ENCODE peak calls at places on chromosomes 4 and X, in eight cellular contexts. H is K562, O is body of pancreas, G is AG04450, M is fibroblast of mammary gland, W is OCI-LY7, J is MCF 10A, S is progenitor cell of endocrine pancreas. L is an unnamed sample.

GRCh38 chrX:64842492-64842891 is 133.8 kb downstream of the ZC4H2 start:
- DNase-seq in J (no peak), O (no peak), G (no peak), M (no peak), H (no peak), S (no peak), W (peak; percentile 91), L (no peak)

GRCh38 chr4:8009097-8009496 is 69.4 kb upstream of the AFAP1 start:
- DNase-seq in J (no peak), G (no peak), S (no peak), O (no peak), M (no peak), H (no peak), W (no peak), L (no peak)

GRCh38 chr4:100823066-100823992 is 305.5 kb upstream of the EMCN start:
- DNase-seq in S (no peak), J (peak; percentile 34), H (no peak), M (peak; percentile 2), G (no peak), O (no peak), W (no peak), L (no peak)

GRCh38 chr4:20544645-20545044 is 155.6 kb upstream of the PACRGL start:
- DNase-seq in O (no peak), J (peak; percentile 56), H (peak; percentile 10), S (no peak), G (no peak), W (peak; percentile 17), M (peak; percentile 65), L (no peak)

GRCh38 chrX:12988797-12989196 is 13.9 kb downstream of the TMSB4X start:
- DNase-seq in W (no peak), M (peak; percentile 63), H (peak; percentile 20), J (peak; percentile 88), S (no peak), O (peak; percentile 79), G (no peak), L (no peak)

GRCh38 chr4:123477804-123478209 is 81.2 kb downstream of the SPRY1 start:
- DNase-seq in H (no peak), J (peak; percentile 19), S (no peak), M (peak; percentile 47), W (peak; percentile 70), O (no peak), G (no peak), L (no peak)

GRCh38 chr4:11098461-11098860 is 330.2 kb downstream of the HS3ST1 start:
- DNase-seq in W (peak; percentile 52), O (no peak), S (no peak), M (no peak), J (no peak), H (no peak), G (no peak), L (no peak)

GRCh38 chr4:8910100-8910821 is 38.6 kb upstream of the HMX1 start:
- DNase-seq in M (no peak), S (peak; percentile 6), O (peak; percentile 9), H (no peak), G (no peak), W (no peak), J (no peak), L (no peak)

GRCh38 chr4:184115399-184115798 is 102.3 kb downstream of the ENPP6 start:
- DNase-seq in G (no peak), M (no peak), O (no peak), H (no peak), S (no peak), J (no peak), W (no peak), L (no peak)

GRCh38 chr4:22616516-22616915 is 76.2 kb upstream of the GBA3 start:
- DNase-seq in W (no peak), M (no peak), J (no peak), H (no peak), O (no peak), G (no peak), S (no peak), L (no peak)

GRCh38 chr4:8840006-8840793 is 31.4 kb downstream of the HMX1 start:
- DNase-seq in H (no peak), M (no peak), O (peak; percentile 7), G (no peak), S (no peak), W (no peak), J (no peak), L (no peak)

GRCh38 chr4:146087856-146088255 is 87.7 kb upstream of the LSM6 start:
- DNase-seq in M (no peak), H (no peak), J (no peak), G (no peak), O (no peak), W (no peak), S (no peak), L (no peak)

GRCh38 chr4:117893207-117893606 is 141.1 kb upstream of the NDST3 start:
- DNase-seq in W (no peak), M (no peak), S (no peak), O (no peak), G (no peak), H (no peak), J (peak; percentile 51), L (no peak)

GRCh38 chr4:24559889-24560288 is 24.5 kb downstream of the DHX15 start:
- DNase-seq in H (no peak), G (no peak), J (peak; percentile 30), M (peak; percentile 81), S (no peak), O (no peak), W (no peak), L (no peak)

GRCh38 chrX:16310326-16310725 is 143.0 kb downstream of the MAGEB17 start:
- DNase-seq in J (no peak), M (no peak), S (no peak), H (no peak), W (no peak), G (no peak), O (no peak), L (no peak)

GRCh38 chr4:137635108-137635507 is 102.8 kb upstream of the PCDH18 start:
- DNase-seq in S (no peak), M (peak; percentile 85), J (peak; percentile 93), W (no peak), O (no peak), G (no peak), H (no peak), L (no peak)

GRCh38 chr4:95044204-95044848 is 286.6 kb downstream of the BMPR1B start:
- DNase-seq in H (no peak), W (no peak), G (no peak), S (no peak), M (no peak), J (no peak), O (no peak), L (no peak)

GRCh38 chr4:38982356-38983095 is 49.7 kb downstream of the TMEM156 start:
- DNase-seq in G (no peak), J (peak; percentile 41), M (peak; percentile 82), S (no peak), O (no peak), H (no peak), W (no peak), L (no peak)

GRCh38 chr4:10582059-10582686 is 102.4 kb downstream of the CLNK start:
- DNase-seq in H (peak; percentile 57), O (peak; percentile 43), S (no peak), J (peak; percentile 69), G (peak; percentile 23), W (peak; percentile 22), M (peak; percentile 67), L (peak; percentile 48)

GRCh38 chr4:67106846-67107467 is 438.3 kb downstream of the CENPC start:
- DNase-seq in H (no peak), M (no peak), W (no peak), O (no peak), J (no peak), S (no peak), G (no peak), L (peak; percentile 61)

GRCh38 chrX:53990201-53990600 is 54.1 kb downstream of the PHF8 start:
- DNase-seq in M (no peak), S (no peak), H (no peak), J (no peak), W (no peak), O (no peak), G (peak; percentile 1), L (no peak)

GRCh38 chrX:45749375-45749774 is 548.7 kb upstream of the DIPK2B start:
- DNase-seq in G (no peak), O (no peak), J (no peak), W (no peak), M (peak; percentile 45), H (no peak), S (no peak), L (no peak)

GRCh38 chr4:163810757-163811156 is 316.3 kb downstream of the TMA16 start:
- DNase-seq in H (no peak), O (no peak), J (peak; percentile 43), S (no peak), G (no peak), W (no peak), M (no peak), L (no peak)

GRCh38 chr4:163815776-163816175 is 321.3 kb downstream of the TMA16 start:
- DNase-seq in O (no peak), S (no peak), W (no peak), H (no peak), M (no peak), G (no peak), J (no peak), L (no peak)

GRCh38 chr4:163818673-163819072 is 324.2 kb downstream of the TMA16 start:
- DNase-seq in S (no peak), M (no peak), G (no peak), W (no peak), H (no peak), J (no peak), O (no peak), L (no peak)

GRCh38 chr4:163816494-163816893 is 322.0 kb downstream of the TMA16 start:
- DNase-seq in W (peak; percentile 2), J (no peak), O (no peak), H (no peak), S (no peak), M (no peak), G (no peak), L (no peak)
- TF ChIP-seq CTCF in W (peak; percentile 42), J (no peak), O (no peak), H (no peak), S (no peak), M (no peak), G (no peak), L (no peak)

GRCh38 chr4:87839309-87839946 is 6.7 kb downstream of the MEPE start:
- DNase-seq in H (peak; percentile 25), S (no peak), G (peak; percentile 11), W (peak; percentile 24), J (peak; percentile 49), M (peak; percentile 56), O (peak; percentile 38), L (peak; percentile 22)
- TF ChIP-seq CTCF in H (peak; percentile 46), S (peak; percentile 78), G (peak; percentile 83), W (peak; percentile 83), J (peak; percentile 75), M (peak; percentile 75), O (peak; percentile 68), L (peak; percentile 87)

DNA sequence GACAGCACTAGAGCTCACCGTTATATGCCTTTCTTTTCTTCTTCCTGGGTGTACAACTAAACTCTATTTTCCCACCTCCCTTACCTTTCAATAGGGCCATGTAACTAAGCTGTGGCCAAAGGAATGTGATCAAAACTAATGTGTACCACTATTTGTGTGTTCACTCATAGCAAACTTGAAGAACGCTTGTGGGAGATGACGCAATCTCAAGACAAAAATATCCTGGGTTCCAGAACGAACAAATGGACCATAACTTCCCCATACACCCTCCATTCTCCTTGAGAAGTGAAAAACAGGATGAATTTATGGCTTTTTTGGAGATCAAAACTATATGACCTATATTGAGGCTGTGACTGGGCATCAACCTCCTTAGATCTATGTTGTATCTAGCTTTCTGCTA is 139.7 kb upstream of the GLRA2 start:
- DNase-seq in O (no peak), W (no peak), J (no peak), G (no peak), S (no peak), H (no peak), M (no peak), L (no peak)
- TF ChIP-seq CTCF in O (no peak), W (no peak), J (no peak), G (no peak), S (no peak), H (no peak), M (no peak), L (no peak)

GRCh38 chr4:179625391-179625790 is 2183.2 kb upstream of the AGA start:
- DNase-seq in W (no peak), M (peak; percentile 40), G (peak; percentile 61), O (no peak), J (peak; percentile 25), S (no peak), H (no peak), L (no peak)
- TF ChIP-seq CTCF in W (no peak), M (no peak), G (peak; percentile 33), O (no peak), J (peak; percentile 10), S (no peak), H (no peak), L (no peak)